ENCODE peak calls at places on chromosomes 4 and X, in six cellular contexts. P is midbrain; Q is hepatocyte; K is NCI-H146; L is stimulated activated CD8-positive, alpha-beta memory T cell treated with anti-CD3 and anti-CD28 coated beads, Interleukin-2, amount 100 ng/mL, for 1 hour; H is ACHN. B is an unnamed sample.

GRCh38 chr4:163558539-163559044 is 64.1 kb downstream of the TMA16 start:
- DNase-seq in P (no peak), Q (peak), K (no peak), L (no peak), H (no peak), B (peak)

GRCh38 chrX:111100191-111100590 is 4.2 kb downstream of the PAK3 start:
- DNase-seq in P (peak), Q (peak), K (peak), L (no peak), H (peak), B (peak)

GRCh38 chrX:125205918-125206665 is 113.6 kb upstream of the TEX13C start:
- DNase-seq in P (no peak), Q (peak), K (peak), L (no peak), H (peak), B (peak)

GRCh38 chrX:48648299-48648698 is 35.3 kb upstream of the WAS start:
- DNase-seq in P (peak), Q (peak), K (peak), L (no peak), H (peak), B (peak)

GRCh38 chr4:185305979-185306442 is 89.7 kb downstream of the LRP2BP start:
- DNase-seq in P (peak), Q (no peak), K (peak), L (no peak), H (peak), B (no peak)

GRCh38 chr4:183638436-183638835 is 20.5 kb downstream of the RWDD4 start:
- DNase-seq in P (no peak), Q (no peak), K (no peak), L (no peak), H (no peak), B (no peak)

GRCh38 chrX:47743504-47743903 is 84.5 kb upstream of the UXT start:
- DNase-seq in P (no peak), Q (no peak), K (no peak), L (no peak), H (peak), B (no peak)

GRCh38 chrX:124045109-124045508 is 83.6 kb downstream of the STAG2 start:
- DNase-seq in P (no peak), Q (no peak), K (no peak), L (no peak), H (no peak), B (no peak)

GRCh38 chrX:40278340-40279090 is 180.8 kb upstream of the BCOR start:
- DNase-seq in P (no peak), Q (peak), K (peak), L (peak), H (no peak), B (peak)

GRCh38 chrX:39327255-39327654 is 526.0 kb downstream of the MID1IP1 start:
- DNase-seq in P (no peak), Q (no peak), K (no peak), L (no peak), H (no peak), B (peak)

GRCh38 chr4:189974056-189974455 is 33.4 kb downstream of the FRG1 start:
- DNase-seq in P (no peak), Q (no peak), K (no peak), L (no peak), H (peak), B (no peak)

GRCh38 chrX:15985937-15986336 is 131.3 kb upstream of the AP1S2 start:
- DNase-seq in P (no peak), Q (no peak), K (no peak), L (no peak), H (no peak), B (peak)

GRCh38 chrX:17104433-17104832 is 158.0 kb downstream of the REPS2 start:
- DNase-seq in P (no peak), Q (no peak), K (no peak), L (no peak), H (no peak), B (no peak)

GRCh38 chr4:66633472-66633871 is 911.8 kb downstream of the CENPC start:
- DNase-seq in P (no peak), Q (no peak), K (no peak), L (no peak), H (no peak), B (no peak)

GRCh38 chr4:142567199-142567598 is 278.9 kb downstream of the INPP4B start:
- DNase-seq in P (no peak), Q (peak), K (no peak), L (no peak), H (no peak), B (peak)

GRCh38 chr4:41678086-41678485 is 70.4 kb downstream of the PHOX2B start:
- DNase-seq in P (no peak), Q (no peak), K (no peak), L (no peak), H (no peak), B (no peak)

GRCh38 chr4:39124885-39125599 is 57.3 kb upstream of the WDR19 start:
- DNase-seq in P (no peak), Q (no peak), K (no peak), L (no peak), H (no peak), B (no peak)

GRCh38 chr4:14225683-14226207 is 598.2 kb upstream of the BOD1L1 start:
- DNase-seq in P (no peak), Q (peak), K (peak), L (no peak), H (no peak), B (no peak)

GRCh38 chr4:143700060-143700419 is 435 bp downstream of the FREM3 start:
- DNase-seq in P (no peak), Q (peak), K (no peak), L (no peak), H (no peak), B (peak)

GRCh38 chrX:6761251-6761650 is 226.3 kb upstream of the VCX3A start:
- DNase-seq in P (no peak), Q (no peak), K (no peak), L (no peak), H (no peak), B (no peak)

GRCh38 chrX:130170752-130171445 is 863 bp upstream of the RAB33A start:
- DNase-seq in P (peak), Q (peak), K (peak), L (no peak), H (peak), B (peak)

GRCh38 chr4:182928061-182928460 is 10.9 kb upstream of the DCTD start:
- DNase-seq in P (no peak), Q (no peak), K (no peak), L (no peak), H (no peak), B (peak)

GRCh38 chr4:70969076-70969475 is 24.4 kb upstream of the DCK start:
- DNase-seq in P (no peak), Q (no peak), K (no peak), L (no peak), H (no peak), B (no peak)